ENCODE peak calls at places on chromosomes 13 and 19, in nine cellular contexts. W is dermis blood vessel endothelial cell, U is SK-N-DZ, B is NCI-H446, R is adrenal gland, G is brain microvascular endothelial cell, F is body of pancreas, J is AG04450, H is chondrocyte. Z is an unnamed sample.

GRCh38 chr19:50266896-50267295 is 62.3 kb downstream of the KCNC3 start:
- DNase-seq in B (no peak), G (no peak), J (no peak), F (peak), W (no peak), H (no peak), U (no peak), R (no peak), Z (no peak)

GRCh38 chr13:98349731-98350305 is 172.7 kb upstream of the RNF113B start:
- DNase-seq in W (peak), F (peak), U (peak), R (peak), H (no peak), G (no peak), J (no peak), B (no peak), Z (peak)

GRCh38 chr19:10618846-10619245 is 6.5 kb upstream of the SLC44A2 start:
- DNase-seq in H (no peak), J (no peak), B (no peak), W (no peak), R (no peak), F (no peak), G (no peak), U (no peak), Z (no peak)

GRCh38 chr13:112966776-112967175 is 2.2 kb upstream of the MCF2L start:
- DNase-seq in U (no peak), H (peak), J (no peak), R (no peak), G (no peak), W (no peak), F (no peak), B (no peak), Z (peak)

GRCh38 chr19:9720541-9720940 is 45.6 kb upstream of the ZNF562 start:
- DNase-seq in J (no peak), F (no peak), R (no peak), U (no peak), W (no peak), H (no peak), G (no peak), B (no peak), Z (no peak)

GRCh38 chr13:110323172-110323851 is 16.2 kb downstream of the COL4A2 start:
- DNase-seq in H (no peak), G (peak), F (no peak), U (no peak), R (no peak), B (no peak), J (peak), W (no peak), Z (no peak)

GRCh38 chr13:36858285-36858684 is 39.3 kb downstream of the RFXAP start:
- DNase-seq in J (peak), B (no peak), G (no peak), H (no peak), U (peak), W (peak), R (no peak), F (no peak), Z (no peak)

GRCh38 chr13:33483471-33483870 is 197.9 kb upstream of the STARD13 start:
- DNase-seq in U (no peak), R (no peak), W (peak), G (no peak), B (no peak), H (no peak), F (no peak), J (no peak), Z (no peak)

GRCh38 chr13:29187584-29187983 is 367.4 kb downstream of the MTUS2 start:
- DNase-seq in F (no peak), J (no peak), R (no peak), H (no peak), W (no peak), B (no peak), G (no peak), U (no peak), Z (no peak)

Z was measured in right cardiac atrium.